ENCODE peak calls at places on chromosomes 7 and 10, in five cellular contexts. B is stomach, F is upper lobe of left lung, E is fibroblast of the aortic adventitia, L is AG09319. Z is an unnamed sample.
A peak's percentile ranks its signal among the peaks of the same experiment; 100 is the strongest.

GRCh38 chr7:29567174-29567573 is 3.5 kb downstream of the PRR15 start:
- DNase-seq in B (no peak), F (no peak), E (no peak), L (no peak), Z (no peak)

GRCh38 chr10:27619329-27619728 is 115.2 kb downstream of the RAB18 start:
- DNase-seq in B (no peak), F (no peak), E (no peak), L (no peak), Z (no peak)

GRCh38 chr10:16809074-16809718 is 8.0 kb downstream of the RSU1 start:
- DNase-seq in B (peak; percentile 38), F (no peak), E (peak; percentile 41), L (no peak), Z (peak; percentile 19)

GRCh38 chr7:158740013-158740656 is 35.5 kb upstream of the NCAPG2 start:
- DNase-seq in B (peak; percentile 27), F (no peak), E (peak; percentile 67), L (no peak), Z (peak; percentile 83)

GRCh38 chr10:93300518-93300917 is 181.6 kb downstream of the MYOF start:
- DNase-seq in B (no peak), F (no peak), E (no peak), L (no peak), Z (no peak)

GRCh38 chr10:3728563-3728962 is 56.4 kb downstream of the KLF6 start:
- DNase-seq in B (no peak), F (no peak), E (no peak), L (no peak), Z (no peak)

GRCh38 chr7:104231054-104232046 is 23.5 kb upstream of the ORC5 start:
- DNase-seq in B (peak; percentile 45), F (peak; percentile 27), E (peak; percentile 66), L (peak; percentile 15), Z (peak; percentile 40)

GRCh38 chr10:71950683-71951082 is 13.5 kb upstream of the CHST3 start:
- DNase-seq in B (no peak), F (no peak), E (no peak), L (no peak), Z (no peak)

GRCh38 chr7:27179503-27180430 is 5.3 kb downstream of the HOXA11 start:
- DNase-seq in B (peak; percentile 47), F (peak; percentile 93), E (peak; percentile 52), L (peak; percentile 7), Z (peak; percentile 90)

GRCh38 chr7:78306631-78307030 is 508.1 kb downstream of the PHTF2 start:
- DNase-seq in B (no peak), F (no peak), E (no peak), L (no peak), Z (no peak)

GRCh38 chr7:22114440-22114981 is 168.8 kb upstream of the CDCA7L start:
- DNase-seq in B (no peak), F (peak; percentile 27), E (no peak), L (no peak), Z (no peak)

DNA sequence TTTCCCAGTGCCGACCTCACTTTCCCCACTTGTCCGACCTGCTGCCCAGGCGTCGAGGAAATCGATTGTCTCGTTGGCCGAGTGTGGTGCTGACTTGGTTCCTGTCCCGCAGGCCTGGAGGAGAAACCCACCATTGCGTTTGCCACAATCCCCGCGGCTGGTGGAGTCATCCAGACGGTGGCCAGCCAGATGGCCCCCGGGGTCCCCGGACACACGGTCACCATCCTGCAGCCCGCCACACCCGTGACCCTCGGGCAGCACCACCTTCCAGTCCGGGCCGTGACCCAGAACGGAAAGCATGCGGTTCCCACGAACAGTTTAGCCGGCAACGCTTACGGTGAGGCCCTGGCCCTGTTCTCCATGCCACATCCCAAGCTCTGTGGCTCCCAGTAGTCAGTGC is 14.5 kb upstream of the AP5Z1 start:
- DNase-seq in B (no peak), F (peak; percentile 68), E (no peak), L (no peak), Z (no peak)
- TF ChIP-seq CTCF in B (no peak), F (no peak), E (no peak), L (no peak), Z (no peak)

GRCh38 chr7:70040971-70041766 is 442.9 kb downstream of the AUTS2 start:
- DNase-seq in B (no peak), F (no peak), E (peak; percentile 54), L (no peak), Z (no peak)

GRCh38 chr7:70043139-70043538 is 444.9 kb downstream of the AUTS2 start:
- DNase-seq in B (no peak), F (no peak), E (no peak), L (no peak), Z (no peak)

GRCh38 chr7:70044064-70044463 is 445.8 kb downstream of the AUTS2 start:
- DNase-seq in B (no peak), F (no peak), E (no peak), L (no peak), Z (no peak)

GRCh38 chr7:70044525-70044924 is 446.2 kb downstream of the AUTS2 start:
- DNase-seq in B (no peak), F (no peak), E (no peak), L (no peak), Z (no peak)

DNA sequence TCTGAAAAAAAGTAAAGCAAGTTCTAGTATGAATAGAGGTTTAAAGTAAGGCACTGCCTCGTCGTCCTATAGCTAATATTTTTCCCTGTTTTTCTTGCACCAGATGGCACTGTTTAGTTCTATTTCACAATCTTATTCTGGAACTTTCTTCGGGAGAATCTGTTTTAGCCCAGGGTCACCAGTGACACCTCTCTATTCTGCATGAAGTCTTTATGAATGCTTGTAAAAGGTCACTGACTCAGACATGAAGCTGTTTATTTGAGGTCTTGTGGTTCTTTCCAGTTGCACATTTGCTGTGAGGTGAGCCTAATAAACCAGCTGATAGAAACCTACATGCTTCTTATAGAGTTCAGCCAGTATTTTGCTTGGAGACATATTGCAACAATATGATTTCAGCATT is 444.3 kb downstream of the AUTS2 start:
- DNase-seq in B (no peak), F (no peak), E (peak; percentile 47), L (no peak), Z (no peak)
- TF ChIP-seq CTCF in B (peak; percentile 25), F (peak; percentile 30), E (peak; percentile 24), L (peak; percentile 19), Z (no peak)

DNA sequence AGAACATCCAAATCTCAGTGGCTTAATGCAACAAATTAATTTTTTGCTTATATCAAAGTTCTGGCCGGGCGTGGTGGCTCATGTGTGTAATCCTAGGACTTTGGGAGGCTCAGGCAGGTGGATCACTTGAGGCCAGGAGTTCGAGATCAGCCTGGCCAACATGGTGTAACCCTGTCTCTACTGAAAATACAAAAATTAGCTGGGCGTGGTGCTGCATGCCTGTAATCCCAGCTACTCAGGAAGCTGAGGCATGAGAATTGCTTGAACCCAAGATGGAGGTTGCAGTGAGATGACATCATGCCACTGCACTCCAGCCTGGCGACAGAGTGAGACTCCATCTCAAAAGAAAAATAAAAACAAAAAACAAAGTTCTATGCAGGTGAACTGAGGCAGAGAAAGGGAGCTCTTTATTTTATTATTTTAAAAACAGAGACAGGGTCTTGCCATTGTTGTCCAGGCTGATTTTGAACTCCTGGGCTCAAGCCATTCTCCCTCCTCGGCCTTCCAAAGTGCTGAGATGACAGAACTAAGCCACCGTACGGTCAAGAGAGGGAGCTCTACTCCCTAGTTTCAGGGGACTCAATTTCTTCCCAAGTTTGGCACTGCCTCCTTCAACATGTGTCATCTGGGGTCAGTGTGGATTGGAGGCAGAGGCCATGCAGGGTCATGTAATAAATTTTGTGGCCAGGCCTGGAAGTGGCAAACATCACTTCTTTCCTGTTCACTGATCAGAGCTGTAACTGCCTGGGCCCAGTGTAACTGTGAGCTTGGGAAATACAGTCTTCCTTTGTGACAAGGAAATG is 2.4 kb downstream of the ADCK2 start:
- DNase-seq in B (no peak), F (no peak), E (peak; percentile 58), L (peak; percentile 25), Z (peak; percentile 50)
- TF ChIP-seq CTCF in B (no peak), F (peak; percentile 25), E (peak; percentile 55), L (peak; percentile 58), Z (peak; percentile 75)

GRCh38 chr7:93226310-93226709 is at the start of gene HEPACAM2:
- DNase-seq in B (no peak), F (no peak), E (no peak), L (no peak), Z (no peak)

GRCh38 chr7:93231264-93231663 is 902 bp upstream of the VPS50 start:
- DNase-seq in B (no peak), F (no peak), E (peak; percentile 2), L (no peak), Z (no peak)

GRCh38 chr7:93232673-93233018 is 480 bp downstream of the VPS50 start:
- DNase-seq in B (no peak), F (no peak), E (peak; percentile 4), L (no peak), Z (no peak)

GRCh38 chr7:93228302-93228701 is 2.0 kb upstream of the HEPACAM2 start:
- DNase-seq in B (no peak), F (no peak), E (peak; percentile 81), L (peak; percentile 27), Z (peak; percentile 59)

DNA sequence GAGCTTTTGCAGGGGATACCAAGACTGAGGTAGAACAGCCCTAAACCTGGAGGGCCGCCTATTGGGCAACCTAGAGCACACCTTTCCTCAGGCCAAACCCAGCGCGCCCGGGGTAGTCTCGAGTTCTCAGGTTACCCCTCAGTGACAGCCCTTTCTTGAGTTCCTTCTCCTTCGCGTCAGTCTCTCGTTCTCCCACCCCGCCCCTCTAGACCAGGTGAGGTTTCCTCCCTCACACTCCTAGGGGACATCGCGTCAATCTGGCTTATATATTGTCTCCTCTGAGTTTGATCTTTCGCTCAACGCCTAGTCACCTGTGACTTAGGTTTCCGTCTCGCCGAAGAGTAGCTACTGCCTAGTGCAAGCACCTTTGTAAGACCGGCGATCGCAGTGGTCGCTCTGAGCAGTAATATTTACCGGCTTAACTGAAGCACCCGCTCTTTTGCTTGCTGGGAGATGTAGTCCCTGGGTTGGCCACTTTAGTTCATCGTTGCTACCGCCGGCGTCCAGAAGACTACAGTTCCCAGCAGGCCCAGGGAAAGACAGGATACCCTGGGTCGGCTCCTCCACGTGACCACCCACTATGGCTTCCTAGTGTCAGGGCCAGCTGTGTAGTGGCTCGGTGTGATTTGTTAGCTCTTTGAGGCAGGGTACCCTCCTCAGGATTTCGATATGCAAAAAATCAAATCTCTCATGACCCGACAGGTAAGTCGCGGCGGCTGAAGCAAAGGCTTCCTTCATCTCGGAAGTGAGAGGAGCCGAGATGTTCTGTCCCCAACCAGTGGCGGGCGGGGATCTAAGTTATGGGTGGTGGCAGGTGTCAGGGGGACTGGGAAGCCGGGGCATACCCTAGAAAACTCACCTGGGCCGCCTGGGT is at the start of gene VPS50:
- DNase-seq in B (peak; percentile 94), F (no peak), E (peak; percentile 96), L (peak; percentile 86), Z (peak; percentile 94)
- TF ChIP-seq CTCF in B (peak; percentile 33), F (peak; percentile 38), E (no peak), L (no peak), Z (no peak)

DNA sequence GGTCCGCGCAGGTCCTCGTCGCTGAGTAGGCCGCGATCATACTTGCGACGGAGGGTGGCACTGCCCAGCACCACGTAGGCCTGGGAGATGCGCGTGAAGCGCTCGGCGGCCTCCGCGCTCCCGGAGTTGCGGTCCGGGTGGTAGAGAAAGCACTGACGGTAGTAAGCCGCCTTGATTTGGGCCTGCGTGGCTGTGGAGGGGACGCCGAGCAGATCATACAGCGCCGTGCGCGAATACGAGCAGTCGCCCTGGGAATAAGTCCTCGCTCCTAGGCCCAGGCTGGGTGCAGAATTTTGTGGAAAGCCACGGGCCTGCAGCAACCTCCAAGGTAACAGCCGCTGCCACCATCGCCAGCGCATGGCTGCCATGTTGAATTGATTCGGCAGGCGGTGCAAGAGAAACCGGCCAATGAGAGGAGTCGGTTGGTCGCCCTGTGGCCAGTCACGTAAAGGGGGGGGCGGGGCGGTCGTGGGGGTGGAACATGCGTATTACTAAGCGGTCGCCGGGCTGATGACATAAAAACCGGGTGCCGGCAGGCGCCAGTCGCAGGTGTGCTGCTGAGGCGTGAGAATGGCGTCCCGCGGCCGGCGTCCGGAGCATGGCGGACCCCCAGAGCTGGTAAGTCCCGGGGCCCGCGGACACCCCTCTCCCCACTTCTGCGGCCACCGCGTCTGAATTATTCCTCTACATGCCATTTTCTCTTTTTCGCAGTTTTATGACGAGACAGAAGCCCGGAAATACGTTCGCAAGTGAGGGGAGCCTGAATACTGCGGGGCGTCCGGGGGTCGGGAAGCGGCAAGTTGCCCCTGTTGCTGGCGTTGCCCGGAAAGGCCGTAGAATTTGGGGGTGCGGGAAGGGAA is at the start of the genes BUD23 and DNAJC30:
- DNase-seq in B (peak; percentile 98), F (peak; percentile 96), E (peak; percentile 94), L (peak; percentile 88), Z (peak; percentile 93)
- TF ChIP-seq CTCF in B (peak; percentile 16), F (peak; percentile 24), E (no peak), L (no peak), Z (peak; percentile 9)

Z was measured in HFFc6.